ENCODE peak calls at places on chromosomes 13 and 19, in six cellular contexts. One of them, this sample, is unnamed.
A peak's percentile ranks its signal among the peaks of the same experiment; 100 is the strongest.

GRCh38 chr13:113187263-113187669 is 21.2 kb downstream of the PCID2 start:
- DNase-seq in activated B cell treated with CpG ODN at 0.5 μM for 24 hours: no peak
- DNase-seq in HCT116: peak; percentile 98
- DNase-seq in pancreas: peak; percentile 35
- DNase-seq in fibroblast of the aortic adventitia: peak; percentile 100
- DNase-seq in AG10803: peak; percentile 99
- DNase-seq in this sample: no peak

GRCh38 chr19:49712397-49712859 is 21.5 kb downstream of the CPT1C start:
- DNase-seq in activated B cell treated with CpG ODN at 0.5 μM for 24 hours: no peak
- DNase-seq in HCT116: peak; percentile 92
- DNase-seq in pancreas: peak; percentile 35
- DNase-seq in fibroblast of the aortic adventitia: peak; percentile 56
- DNase-seq in AG10803: peak; percentile 79
- DNase-seq in this sample: no peak

GRCh38 chr19:48659768-48660167 is 13.0 kb downstream of the NTN5 start:
- DNase-seq in activated B cell treated with CpG ODN at 0.5 μM for 24 hours: no peak
- DNase-seq in HCT116: no peak
- DNase-seq in pancreas: no peak
- DNase-seq in fibroblast of the aortic adventitia: no peak
- DNase-seq in AG10803: no peak
- DNase-seq in this sample: no peak

GRCh38 chr13:19888799-19889198 is 25.4 kb upstream of the ZMYM5 start:
- DNase-seq in activated B cell treated with CpG ODN at 0.5 μM for 24 hours: no peak
- DNase-seq in HCT116: no peak
- DNase-seq in pancreas: no peak
- DNase-seq in fibroblast of the aortic adventitia: peak; percentile 54
- DNase-seq in AG10803: peak; percentile 22
- DNase-seq in this sample: no peak

GRCh38 chr13:98606296-98606695 is 29.4 kb upstream of the STK24 start:
- DNase-seq in activated B cell treated with CpG ODN at 0.5 μM for 24 hours: no peak
- DNase-seq in HCT116: no peak
- DNase-seq in pancreas: no peak
- DNase-seq in fibroblast of the aortic adventitia: no peak
- DNase-seq in AG10803: no peak
- DNase-seq in this sample: no peak

GRCh38 chr13:113813749-113814434 is 50.0 kb downstream of the GAS6 start:
- DNase-seq in activated B cell treated with CpG ODN at 0.5 μM for 24 hours: no peak
- DNase-seq in HCT116: no peak
- DNase-seq in pancreas: peak; percentile 51
- DNase-seq in fibroblast of the aortic adventitia: peak; percentile 65
- DNase-seq in AG10803: no peak
- DNase-seq in this sample: no peak

GRCh38 chr19:29271341-29271740 is 58.4 kb upstream of the UQCRFS1 start:
- DNase-seq in activated B cell treated with CpG ODN at 0.5 μM for 24 hours: no peak
- DNase-seq in HCT116: no peak
- DNase-seq in pancreas: no peak
- DNase-seq in fibroblast of the aortic adventitia: no peak
- DNase-seq in AG10803: no peak
- DNase-seq in this sample: peak; percentile 36

GRCh38 chr19:41296323-41296935 is 13.5 kb upstream of the CCDC97 start:
- DNase-seq in activated B cell treated with CpG ODN at 0.5 μM for 24 hours: no peak
- DNase-seq in HCT116: no peak
- DNase-seq in pancreas: no peak
- DNase-seq in fibroblast of the aortic adventitia: no peak
- DNase-seq in AG10803: no peak
- DNase-seq in this sample: no peak

GRCh38 chr13:43368003-43368402 is 344.6 kb downstream of the DNAJC15 start:
- DNase-seq in activated B cell treated with CpG ODN at 0.5 μM for 24 hours: no peak
- DNase-seq in HCT116: no peak
- DNase-seq in pancreas: no peak
- DNase-seq in fibroblast of the aortic adventitia: peak; percentile 39
- DNase-seq in AG10803: peak; percentile 70
- DNase-seq in this sample: no peak

GRCh38 chr19:46955114-46955812 is 64.4 kb upstream of the NPAS1 start:
- DNase-seq in activated B cell treated with CpG ODN at 0.5 μM for 24 hours: no peak
- DNase-seq in HCT116: no peak
- DNase-seq in pancreas: no peak
- DNase-seq in fibroblast of the aortic adventitia: peak; percentile 57
- DNase-seq in AG10803: no peak
- DNase-seq in this sample: no peak

GRCh38 chr13:21385710-21386109 is 73.4 kb downstream of the ZDHHC20 start:
- DNase-seq in activated B cell treated with CpG ODN at 0.5 μM for 24 hours: no peak
- DNase-seq in HCT116: no peak
- DNase-seq in pancreas: no peak
- DNase-seq in fibroblast of the aortic adventitia: no peak
- DNase-seq in AG10803: no peak
- DNase-seq in this sample: no peak

DNA sequence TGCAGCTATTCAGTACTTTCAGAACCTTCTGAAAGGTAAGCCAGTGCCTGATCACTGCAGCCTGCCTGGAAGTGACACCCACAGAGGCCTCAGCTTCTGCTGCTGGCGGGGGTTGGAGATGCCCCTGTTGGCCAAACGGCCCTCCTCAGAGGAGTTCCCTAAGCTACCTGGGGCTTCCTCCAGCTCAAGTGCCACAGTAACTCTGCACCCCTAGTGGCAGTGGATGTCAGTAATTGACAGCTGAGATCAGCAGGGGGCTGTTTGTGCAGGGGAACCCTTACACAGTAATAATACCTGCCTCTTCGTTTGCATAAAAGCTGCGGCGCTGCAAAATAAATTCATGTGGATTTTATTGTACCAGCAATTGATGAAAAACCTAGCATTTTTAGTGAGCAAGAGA is 28.9 kb downstream of the TDRD12 start:
- DNase-seq in activated B cell treated with CpG ODN at 0.5 μM for 24 hours: no peak
- DNase-seq in HCT116: no peak
- DNase-seq in pancreas: no peak
- DNase-seq in fibroblast of the aortic adventitia: no peak
- DNase-seq in AG10803: no peak
- DNase-seq in this sample: peak; percentile 64
- TF ChIP-seq CTCF in activated B cell treated with CpG ODN at 0.5 μM for 24 hours: no peak
- TF ChIP-seq CTCF in HCT116: no peak
- TF ChIP-seq CTCF in pancreas: no peak
- TF ChIP-seq CTCF in fibroblast of the aortic adventitia: no peak
- TF ChIP-seq CTCF in AG10803: no peak
- TF ChIP-seq CTCF in this sample: no peak

DNA sequence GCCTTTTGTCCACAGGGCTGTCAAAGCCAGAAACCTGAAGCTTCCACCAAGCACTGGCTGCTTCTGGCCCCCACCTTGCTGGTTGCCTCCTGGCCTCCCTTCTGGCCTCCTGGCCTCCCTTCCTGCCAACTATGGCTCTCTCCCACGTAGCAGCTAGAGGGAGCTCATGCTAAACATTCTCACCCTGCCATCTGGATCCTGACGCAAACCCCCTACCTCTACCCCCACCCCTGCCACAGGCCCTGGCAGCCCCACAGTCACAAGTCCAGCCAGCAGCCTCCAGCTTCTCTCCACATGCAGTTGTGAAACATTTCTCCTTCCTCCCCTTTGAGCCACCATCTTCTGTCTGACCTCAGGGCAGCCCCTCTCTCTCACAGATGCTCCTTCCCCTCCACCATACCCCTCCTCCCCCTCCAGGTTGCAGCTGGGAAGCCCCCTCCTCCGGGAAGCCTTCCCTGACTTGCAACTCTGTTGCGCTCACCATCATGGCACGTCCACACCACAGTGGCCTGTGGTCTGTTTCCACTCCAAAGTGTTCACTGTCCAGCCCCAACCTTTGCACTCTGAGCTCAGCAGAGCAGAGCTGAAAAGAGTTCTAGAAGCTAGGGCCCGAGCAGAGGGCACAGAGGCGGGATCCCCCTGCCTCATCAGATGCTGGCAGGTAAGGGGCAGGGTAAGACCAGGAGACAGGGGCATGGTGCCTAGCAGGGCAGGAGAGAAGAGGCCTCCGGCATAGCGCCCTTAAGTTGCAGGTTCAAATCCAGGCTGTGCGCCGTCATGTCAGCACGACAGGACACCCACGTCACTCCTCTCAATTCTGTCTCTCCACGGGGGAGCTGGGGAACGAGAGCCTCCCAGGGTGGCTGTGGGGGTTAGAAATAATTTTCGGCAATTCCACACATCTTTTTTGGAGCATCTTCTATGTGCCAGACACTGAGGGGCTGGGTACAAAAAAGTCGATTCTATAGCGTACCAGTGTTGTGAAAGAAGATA is 7.3 kb downstream of the ADGRL1 start:
- DNase-seq in activated B cell treated with CpG ODN at 0.5 μM for 24 hours: no peak
- DNase-seq in HCT116: no peak
- DNase-seq in pancreas: no peak
- DNase-seq in fibroblast of the aortic adventitia: no peak
- DNase-seq in AG10803: peak; percentile 44
- DNase-seq in this sample: no peak
- TF ChIP-seq CTCF in activated B cell treated with CpG ODN at 0.5 μM for 24 hours: no peak
- TF ChIP-seq CTCF in HCT116: peak; percentile 18
- TF ChIP-seq CTCF in pancreas: no peak
- TF ChIP-seq CTCF in fibroblast of the aortic adventitia: peak; percentile 16
- TF ChIP-seq CTCF in AG10803: peak; percentile 26
- TF ChIP-seq CTCF in this sample: peak; percentile 32

DNA sequence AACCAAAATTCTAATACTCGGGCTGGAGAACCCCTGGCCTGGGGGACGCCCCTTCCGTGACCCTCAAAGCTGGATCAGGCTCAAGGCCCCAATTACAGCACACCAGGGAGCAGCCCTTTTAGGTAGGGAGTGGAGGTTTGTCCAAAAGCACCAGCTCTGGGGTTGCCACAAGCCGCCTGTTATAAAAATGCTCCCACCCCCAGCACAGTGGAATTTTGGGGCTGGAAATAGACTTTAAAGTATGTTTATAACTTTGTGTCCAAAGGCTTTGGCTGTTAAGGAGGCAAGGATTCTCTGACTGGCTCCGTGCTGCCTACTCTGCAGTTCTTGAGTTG is 564 bp upstream of the GMIP start:
- DNase-seq in activated B cell treated with CpG ODN at 0.5 μM for 24 hours: no peak
- DNase-seq in HCT116: no peak
- DNase-seq in pancreas: no peak
- DNase-seq in fibroblast of the aortic adventitia: no peak
- DNase-seq in AG10803: no peak
- DNase-seq in this sample: no peak
- TF ChIP-seq CTCF in activated B cell treated with CpG ODN at 0.5 μM for 24 hours: peak; percentile 34
- TF ChIP-seq CTCF in HCT116: no peak
- TF ChIP-seq CTCF in pancreas: no peak
- TF ChIP-seq CTCF in fibroblast of the aortic adventitia: no peak
- TF ChIP-seq CTCF in AG10803: no peak
- TF ChIP-seq CTCF in this sample: peak; percentile 49

GRCh38 chr19:50974702-50975555 is 5.5 kb upstream of the KLK6 start:
- DNase-seq in activated B cell treated with CpG ODN at 0.5 μM for 24 hours: no peak
- DNase-seq in HCT116: no peak
- DNase-seq in pancreas: no peak
- DNase-seq in fibroblast of the aortic adventitia: no peak
- DNase-seq in AG10803: no peak
- DNase-seq in this sample: no peak
- TF ChIP-seq CTCF in activated B cell treated with CpG ODN at 0.5 μM for 24 hours: no peak
- TF ChIP-seq CTCF in HCT116: no peak
- TF ChIP-seq CTCF in pancreas: no peak
- TF ChIP-seq CTCF in fibroblast of the aortic adventitia: no peak
- TF ChIP-seq CTCF in AG10803: no peak
- TF ChIP-seq CTCF in this sample: no peak

GRCh38 chr19:19997656-19998268 is 41.5 kb downstream of the ZNF682 start:
- DNase-seq in activated B cell treated with CpG ODN at 0.5 μM for 24 hours: peak; percentile 29
- DNase-seq in HCT116: no peak
- DNase-seq in pancreas: peak; percentile 61
- DNase-seq in fibroblast of the aortic adventitia: no peak
- DNase-seq in AG10803: no peak
- DNase-seq in this sample: no peak
- TF ChIP-seq CTCF in activated B cell treated with CpG ODN at 0.5 μM for 24 hours: peak; percentile 45
- TF ChIP-seq CTCF in HCT116: no peak
- TF ChIP-seq CTCF in pancreas: peak; percentile 72
- TF ChIP-seq CTCF in fibroblast of the aortic adventitia: peak; percentile 52
- TF ChIP-seq CTCF in AG10803: peak; percentile 27
- TF ChIP-seq CTCF in this sample: peak; percentile 74

DNA sequence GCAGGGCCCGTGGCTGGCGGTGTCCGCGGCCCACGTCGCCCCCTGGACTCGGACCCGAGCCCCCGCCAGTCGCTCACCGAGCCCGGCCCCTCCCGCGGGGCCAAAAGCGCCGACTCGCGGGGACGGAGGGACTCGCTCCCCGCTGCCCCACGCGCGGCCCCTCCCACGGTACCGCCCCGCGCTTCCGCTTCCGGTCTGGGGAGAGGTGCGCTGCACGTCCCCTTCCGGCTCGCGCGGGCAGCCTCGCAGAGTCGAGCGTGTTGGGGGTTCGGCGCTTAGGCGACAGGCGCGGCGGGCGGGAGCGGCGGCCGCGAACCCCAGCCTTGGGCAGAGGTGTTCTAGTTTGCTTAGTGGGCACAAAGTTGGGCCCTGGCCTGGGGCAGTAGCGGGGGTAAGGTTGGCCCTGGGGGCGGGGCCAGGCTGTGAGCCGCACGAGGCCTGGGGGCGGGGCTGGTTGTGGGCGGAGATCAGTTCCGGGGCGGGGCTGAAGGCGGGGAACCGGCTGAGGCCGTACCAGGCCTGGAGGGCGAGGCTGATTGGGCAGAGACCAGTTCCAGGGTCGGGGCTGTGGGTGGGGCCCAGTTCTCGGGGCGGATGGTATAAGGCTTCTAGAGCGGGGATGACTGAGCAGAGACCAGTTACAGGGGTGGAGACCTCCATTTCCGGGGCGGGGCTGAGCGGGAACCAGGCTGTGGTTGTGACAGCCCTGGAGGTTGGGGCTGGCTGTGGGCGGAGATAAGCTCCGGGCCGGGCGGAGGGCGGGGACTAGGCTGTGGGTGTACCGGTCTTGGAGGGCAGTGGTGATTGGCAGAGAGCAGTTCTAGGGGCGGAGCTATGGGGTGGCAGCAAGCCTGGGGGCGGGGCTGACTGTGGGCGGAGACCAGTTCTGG is at the start of the genes MBD3L1 and ZNF558:
- DNase-seq in activated B cell treated with CpG ODN at 0.5 μM for 24 hours: peak; percentile 99
- DNase-seq in HCT116: peak; percentile 93
- DNase-seq in pancreas: peak; percentile 99
- DNase-seq in fibroblast of the aortic adventitia: peak; percentile 97
- DNase-seq in AG10803: peak; percentile 98
- DNase-seq in this sample: peak; percentile 98
- TF ChIP-seq CTCF in activated B cell treated with CpG ODN at 0.5 μM for 24 hours: no peak
- TF ChIP-seq CTCF in HCT116: no peak
- TF ChIP-seq CTCF in pancreas: no peak
- TF ChIP-seq CTCF in fibroblast of the aortic adventitia: no peak
- TF ChIP-seq CTCF in AG10803: peak; percentile 1
- TF ChIP-seq CTCF in this sample: peak; percentile 19

DNA sequence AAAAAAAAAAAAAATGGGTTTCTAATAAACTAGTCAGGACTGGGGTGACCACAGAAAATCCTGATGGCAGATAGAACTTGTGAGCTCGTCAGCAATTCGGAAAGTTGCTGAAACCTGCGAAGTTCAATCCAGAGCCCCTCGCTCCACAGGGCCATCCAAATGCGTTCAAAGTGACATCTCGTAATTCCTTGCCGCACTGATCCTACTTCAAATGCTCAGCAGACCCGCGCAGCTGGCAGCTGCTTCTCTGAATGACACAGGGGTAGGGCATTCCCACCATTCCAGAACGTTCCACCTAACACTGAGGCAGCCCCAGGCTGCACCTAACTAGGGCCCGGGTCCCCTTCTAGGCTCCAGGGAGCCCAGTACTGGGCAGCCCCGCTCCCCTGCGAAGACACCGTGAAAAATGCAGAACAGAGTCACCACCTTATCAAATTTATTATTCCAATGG is 4.8 kb upstream of the DAPK3 start:
- DNase-seq in activated B cell treated with CpG ODN at 0.5 μM for 24 hours: no peak
- DNase-seq in HCT116: no peak
- DNase-seq in pancreas: no peak
- DNase-seq in fibroblast of the aortic adventitia: no peak
- DNase-seq in AG10803: no peak
- DNase-seq in this sample: no peak
- TF ChIP-seq CTCF in activated B cell treated with CpG ODN at 0.5 μM for 24 hours: no peak
- TF ChIP-seq CTCF in HCT116: no peak
- TF ChIP-seq CTCF in pancreas: no peak
- TF ChIP-seq CTCF in fibroblast of the aortic adventitia: no peak
- TF ChIP-seq CTCF in AG10803: no peak
- TF ChIP-seq CTCF in this sample: no peak

GRCh38 chr19:5165697-5166019 is 175.0 kb downstream of the PTPRS start:
- DNase-seq in activated B cell treated with CpG ODN at 0.5 μM for 24 hours: no peak
- DNase-seq in HCT116: no peak
- DNase-seq in pancreas: peak; percentile 63
- DNase-seq in fibroblast of the aortic adventitia: no peak
- DNase-seq in AG10803: no peak
- DNase-seq in this sample: no peak
- TF ChIP-seq CTCF in activated B cell treated with CpG ODN at 0.5 μM for 24 hours: no peak
- TF ChIP-seq CTCF in HCT116: no peak
- TF ChIP-seq CTCF in pancreas: no peak
- TF ChIP-seq CTCF in fibroblast of the aortic adventitia: no peak
- TF ChIP-seq CTCF in AG10803: no peak
- TF ChIP-seq CTCF in this sample: no peak

This sample was measured in type B pancreatic cell.